ENCODE peak calls at places on chromosomes 3 and 15, in nine cellular contexts. S is dorsolateral prefrontal cortex, M is substantia nigra, F is neuronal stem cell, E is caudate nucleus, O is aorta, G is transverse colon, N is stomach, I is cardiac muscle cell. J is an unnamed sample.

GRCh38 chr3:36992806-36993325 is at the start of gene EPM2AIP1:
- DNase-seq in N (no peak), G (no peak), E (no peak), M (no peak), S (peak), F (no peak), I (peak), O (peak), J (peak)

GRCh38 chr3:122793568-122794416 is at the start of gene HSPBAP1:
- DNase-seq in G (peak), F (peak), M (no peak), O (peak), N (peak), S (peak), I (peak), E (no peak), J (peak)

GRCh38 chr3:172209333-172210321 is 170.2 kb downstream of the FNDC3B start:
- DNase-seq in G (no peak), M (no peak), F (no peak), N (peak), S (no peak), O (peak), E (no peak), I (no peak), J (peak)

GRCh38 chr3:57026918-57027317 is 33.5 kb upstream of the SPATA12 start:
- DNase-seq in I (no peak), O (no peak), S (no peak), E (no peak), M (no peak), F (no peak), N (no peak), G (no peak), J (no peak)

GRCh38 chr3:191790934-191791333 is 330.0 kb downstream of the PYDC2 start:
- DNase-seq in M (no peak), O (no peak), S (no peak), N (no peak), I (no peak), E (no peak), G (no peak), F (no peak), J (no peak)

GRCh38 chr15:70492240-70493177 is 270.8 kb downstream of the UACA start:
- DNase-seq in E (no peak), N (peak), I (no peak), S (no peak), M (peak), F (no peak), G (peak), O (no peak), J (peak)

GRCh38 chr3:125206934-125207333 is 5.6 kb downstream of the SLC12A8 start:
- DNase-seq in O (no peak), M (no peak), S (no peak), G (no peak), I (no peak), F (no peak), E (no peak), N (no peak), J (no peak)

GRCh38 chr3:22922317-22922716 is 280.8 kb upstream of the UBE2E2 start:
- DNase-seq in G (no peak), O (no peak), N (no peak), E (no peak), F (no peak), I (no peak), M (no peak), S (no peak), J (no peak)

GRCh38 chr3:129611812-129612349 is 5.4 kb upstream of the PLXND1 start:
- DNase-seq in G (no peak), N (no peak), F (no peak), O (peak), M (peak), S (no peak), I (no peak), E (no peak), J (peak)

GRCh38 chr3:59456852-59457485 is 407.1 kb upstream of the CFAP20DC start:
- DNase-seq in S (no peak), I (no peak), O (no peak), F (no peak), M (no peak), E (no peak), G (no peak), N (no peak), J (no peak)

GRCh38 chr15:57060799-57061198 is 142.4 kb downstream of the TCF12 start:
- DNase-seq in E (no peak), N (no peak), G (no peak), M (no peak), O (no peak), S (no peak), F (no peak), I (no peak), J (no peak)

DNA sequence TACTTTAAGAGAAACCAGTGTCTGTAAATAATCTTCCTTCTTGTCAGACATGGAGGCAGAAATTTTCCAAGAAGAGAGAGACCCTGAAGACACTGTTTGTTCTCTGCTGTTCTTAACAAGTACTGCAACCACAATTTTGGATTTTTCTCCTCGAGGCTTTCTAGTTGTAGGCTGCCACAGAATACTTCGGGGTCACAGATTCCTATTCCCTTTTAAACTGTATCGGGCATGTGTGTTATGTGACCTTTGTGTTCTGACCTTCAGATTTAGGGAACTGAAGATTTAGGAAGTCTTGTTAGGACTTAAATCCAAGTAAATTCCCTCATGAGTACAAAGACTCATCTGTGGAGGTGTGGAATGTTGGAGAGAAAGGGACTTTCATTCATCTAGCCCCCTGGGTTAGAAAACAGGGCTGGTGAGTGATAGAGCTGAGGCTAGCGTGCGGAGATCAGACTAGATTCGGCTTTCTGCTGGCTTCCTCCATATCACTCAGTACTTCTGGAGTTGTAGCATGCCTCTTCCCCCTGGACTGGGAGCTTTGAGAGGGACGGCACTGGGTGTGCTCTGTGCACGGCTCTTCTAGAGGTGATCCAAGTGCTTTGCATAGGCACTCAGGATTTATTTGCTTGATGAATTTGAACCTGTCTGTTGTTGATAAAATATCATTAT is 237.0 kb downstream of the LPP start:
- DNase-seq in M (no peak), O (no peak), N (no peak), F (peak), S (no peak), E (no peak), G (no peak), I (peak), J (no peak)
- H3K27ac ChIP-seq in M (no peak), O (no peak), N (peak), F (peak), S (no peak), E (no peak), G (peak), I (no peak), J (peak)

DNA sequence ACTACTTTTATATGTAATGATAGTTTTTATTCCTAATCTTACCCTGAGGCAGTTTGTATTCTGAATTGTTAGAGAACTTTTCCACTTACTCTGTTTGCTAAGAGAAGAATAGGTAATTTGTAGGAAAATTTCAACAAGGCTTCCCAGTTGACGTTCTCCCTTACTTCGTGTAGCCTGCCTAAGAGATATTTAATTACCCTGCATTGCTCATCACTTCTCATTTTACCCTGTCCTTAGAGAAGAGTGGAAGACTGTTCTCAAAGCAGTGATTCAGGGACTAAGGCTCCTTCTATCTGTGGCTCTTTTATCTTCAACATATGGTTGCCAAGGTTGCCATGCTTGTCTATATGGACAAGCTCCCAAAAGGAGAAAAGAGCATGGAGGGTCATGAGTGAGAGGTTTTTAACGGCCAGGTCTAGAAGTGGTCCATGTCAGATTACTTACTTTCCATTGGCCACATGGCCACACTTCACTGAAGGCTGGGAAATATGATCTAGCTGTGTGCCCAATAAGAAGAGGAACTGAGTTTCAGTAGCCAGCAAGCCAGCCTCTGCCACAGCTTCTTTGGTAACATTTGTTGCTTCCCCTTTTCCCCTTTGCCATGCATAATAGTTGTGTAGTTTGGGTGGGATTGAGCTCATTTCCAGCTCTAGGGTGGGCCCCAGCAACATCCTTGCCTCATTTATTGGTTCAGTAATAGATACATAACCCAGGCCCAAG is 22.1 kb downstream of the PDE8A start:
- DNase-seq in E (no peak), O (no peak), F (no peak), M (no peak), G (no peak), N (no peak), I (no peak), S (no peak), J (no peak)
- H3K27ac ChIP-seq in E (no peak), O (no peak), F (no peak), M (peak), G (no peak), N (peak), I (no peak), S (no peak), J (no peak)

GRCh38 chr15:91538782-91539181 is 314.7 kb upstream of the SLCO3A1 start:
- DNase-seq in N (no peak), S (no peak), E (no peak), O (no peak), G (no peak), I (no peak), F (no peak), M (no peak), J (no peak)
- H3K27ac ChIP-seq in N (no peak), S (no peak), E (peak), O (no peak), G (no peak), I (no peak), F (no peak), M (peak), J (no peak)

DNA sequence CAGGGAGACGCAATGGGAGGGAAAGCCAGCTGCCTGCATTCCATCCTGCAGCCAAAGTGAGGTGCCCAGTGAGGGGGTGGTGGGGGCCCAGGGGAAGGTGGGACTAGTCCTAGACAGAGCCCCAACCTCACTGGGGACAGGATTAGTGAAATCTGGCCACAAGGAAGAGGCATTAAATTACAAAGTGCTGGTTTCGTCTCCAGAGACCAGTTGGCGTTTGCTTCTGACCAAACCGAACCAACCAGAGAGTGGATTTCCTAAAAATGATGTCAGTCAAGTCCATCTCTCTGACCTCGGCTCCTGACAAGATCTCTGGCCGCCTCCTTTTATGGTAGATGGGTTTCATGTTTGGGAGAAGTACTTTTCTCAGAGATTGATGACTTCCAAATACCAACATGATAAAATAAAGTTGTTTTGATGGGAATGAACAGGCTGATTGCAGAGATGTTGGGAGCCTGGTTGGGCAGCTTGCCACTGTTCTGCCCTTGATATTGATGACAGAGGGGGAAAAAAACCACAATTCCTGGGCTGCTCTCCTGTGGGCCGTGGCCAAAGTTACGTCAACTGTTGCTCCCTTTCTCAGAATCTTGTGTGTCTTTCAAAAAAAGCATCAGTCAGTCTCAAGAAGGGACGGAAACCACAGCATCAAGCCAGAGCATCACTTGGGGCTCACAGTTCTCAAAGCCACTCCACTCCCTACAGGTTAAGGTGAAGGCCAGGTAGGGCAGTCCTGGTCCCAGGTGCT is 24.6 kb downstream of the ITGA11 start:
- DNase-seq in F (no peak), S (no peak), O (no peak), E (no peak), G (no peak), N (peak), I (no peak), M (no peak), J (peak)
- H3K27ac ChIP-seq in F (no peak), S (no peak), O (no peak), E (no peak), G (no peak), N (no peak), I (no peak), M (no peak), J (no peak)

DNA sequence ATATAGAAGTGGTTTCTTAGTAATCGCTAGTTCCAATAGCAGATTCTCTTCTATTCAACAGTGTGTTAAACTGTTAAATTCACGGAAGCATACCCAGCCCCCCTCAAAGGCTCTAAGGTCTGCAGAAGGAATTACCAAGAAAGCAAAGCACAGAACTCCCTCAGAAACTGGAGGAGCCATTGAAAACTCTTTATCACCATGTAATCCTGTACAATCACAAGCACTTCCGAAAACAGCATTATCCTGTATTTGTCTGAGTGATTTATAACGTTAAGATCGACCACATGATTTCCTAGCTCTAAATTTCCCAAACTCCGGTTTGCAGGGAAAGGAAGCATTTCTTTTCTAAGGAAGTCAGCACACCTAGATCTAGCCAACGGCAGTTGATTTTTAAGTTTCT is 20.0 kb downstream of the MYO1E start:
- DNase-seq in F (no peak), N (no peak), E (no peak), G (no peak), S (no peak), I (no peak), M (no peak), O (no peak), J (no peak)
- H3K27ac ChIP-seq in F (no peak), N (no peak), E (no peak), G (no peak), S (no peak), I (no peak), M (no peak), O (no peak), J (peak)

DNA sequence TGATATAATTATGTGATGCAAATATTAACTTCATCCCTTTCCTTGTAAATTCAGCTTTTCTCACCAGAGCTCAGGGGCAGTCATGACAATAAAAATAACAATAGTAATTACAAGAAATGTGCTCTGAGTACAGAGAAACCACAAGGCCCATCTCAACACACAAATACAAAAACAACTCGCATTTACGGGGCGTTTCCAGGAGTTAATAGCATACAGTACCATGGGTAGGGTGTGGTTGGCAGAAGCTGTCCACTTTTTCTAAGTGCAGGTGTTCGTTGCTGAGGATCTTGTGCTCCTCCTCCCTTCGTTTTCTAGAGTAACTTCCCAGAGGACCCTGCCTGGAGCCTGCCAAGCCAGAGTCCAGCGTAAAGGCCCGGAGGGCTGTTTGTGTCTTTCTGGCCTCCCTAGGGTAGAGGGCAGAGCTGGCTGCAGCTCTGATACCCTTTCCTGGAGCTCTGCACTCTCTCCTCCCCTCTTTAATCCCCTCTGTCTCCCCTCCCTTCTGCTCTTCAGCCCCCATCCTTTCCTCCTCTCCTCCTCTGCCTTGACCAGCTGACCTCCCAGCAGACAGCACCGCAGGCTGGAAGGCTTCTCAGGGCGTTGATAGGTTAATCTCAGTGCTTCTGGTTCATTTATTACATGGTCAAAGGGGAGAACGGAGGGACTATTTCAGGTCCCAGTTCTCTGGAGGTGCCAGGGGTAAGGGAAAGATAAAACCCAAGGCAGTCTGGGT is 11.4 kb downstream of the SEMA3G start:
- DNase-seq in N (no peak), I (peak), S (no peak), G (no peak), F (no peak), E (no peak), O (peak), M (no peak), J (peak)
- H3K27ac ChIP-seq in N (no peak), I (peak), S (no peak), G (no peak), F (no peak), E (no peak), O (no peak), M (no peak), J (peak)

GRCh38 chr3:7602297-7602696 is 741.4 kb downstream of the GRM7 start:
- DNase-seq in O (no peak), N (no peak), M (no peak), S (no peak), I (no peak), F (no peak), G (no peak), E (no peak), J (no peak)
- H3K27ac ChIP-seq in O (no peak), N (no peak), M (no peak), S (no peak), I (no peak), F (no peak), G (no peak), E (no peak), J (no peak)

J was measured in heart left ventricle.